ENCODE peak calls at places on chromosomes 5 and 9, in nine cellular contexts. One of them, this sample, is unnamed. For H3K36me3, the result is how much of the 10 kb centered on the place peaks cover.

GRCh38 chr5:116275282-116275681 is 190.5 kb downstream of the COMMD10 start:
- DNase-seq in left lung: no peak
- DNase-seq in HCT116: no peak
- DNase-seq in heart right ventricle: no peak
- DNase-seq in colonic mucosa: no peak
- DNase-seq in pancreas: no peak
- DNase-seq in cardiac muscle cell: no peak
- DNase-seq in suprapubic skin: no peak
- DNase-seq in GM23248: no peak
- DNase-seq in this sample: no peak

GRCh38 chr5:180970875-180971274 is 17.8 kb upstream of the BTNL3 start:
- DNase-seq in suprapubic skin: no peak
- DNase-seq in colonic mucosa: no peak
- DNase-seq in pancreas: no peak
- DNase-seq in left lung: no peak
- DNase-seq in cardiac muscle cell: no peak
- DNase-seq in GM23248: no peak
- DNase-seq in heart right ventricle: no peak
- DNase-seq in HCT116: no peak
- DNase-seq in this sample: no peak

GRCh38 chr5:68710514-68710913 is 383.3 kb upstream of the SLC30A5 start:
- DNase-seq in left lung: no peak
- DNase-seq in colonic mucosa: no peak
- DNase-seq in HCT116: no peak
- DNase-seq in suprapubic skin: no peak
- DNase-seq in GM23248: no peak
- DNase-seq in heart right ventricle: no peak
- DNase-seq in pancreas: no peak
- DNase-seq in cardiac muscle cell: no peak
- DNase-seq in this sample: no peak

GRCh38 chr9:110828148-110828730 is 159.6 kb downstream of the MUSK start:
- DNase-seq in heart right ventricle: peak
- DNase-seq in pancreas: no peak
- DNase-seq in suprapubic skin: no peak
- DNase-seq in colonic mucosa: peak
- DNase-seq in cardiac muscle cell: peak
- DNase-seq in HCT116: no peak
- DNase-seq in left lung: no peak
- DNase-seq in GM23248: peak
- DNase-seq in this sample: no peak

GRCh38 chr9:126299706-126300276 is 26.8 kb upstream of the MVB12B start:
- DNase-seq in left lung: no peak
- DNase-seq in colonic mucosa: peak
- DNase-seq in heart right ventricle: no peak
- DNase-seq in suprapubic skin: no peak
- DNase-seq in GM23248: peak
- DNase-seq in cardiac muscle cell: peak
- DNase-seq in pancreas: no peak
- DNase-seq in HCT116: no peak
- DNase-seq in this sample: no peak

GRCh38 chr9:70297141-70297540 is 38.4 kb downstream of the SMC5 start:
- DNase-seq in heart right ventricle: no peak
- DNase-seq in HCT116: no peak
- DNase-seq in left lung: no peak
- DNase-seq in cardiac muscle cell: no peak
- DNase-seq in pancreas: no peak
- DNase-seq in GM23248: peak
- DNase-seq in colonic mucosa: no peak
- DNase-seq in suprapubic skin: no peak
- DNase-seq in this sample: no peak

GRCh38 chr5:141343242-141343952 is at the start of gene PCDHGA3:
- DNase-seq in left lung: no peak
- DNase-seq in cardiac muscle cell: peak
- DNase-seq in colonic mucosa: no peak
- DNase-seq in suprapubic skin: no peak
- DNase-seq in pancreas: no peak
- DNase-seq in HCT116: no peak
- DNase-seq in GM23248: peak
- DNase-seq in heart right ventricle: peak
- DNase-seq in this sample: no peak

GRCh38 chr5:151825445-151825844 is 53.7 kb downstream of the G3BP1 start:
- DNase-seq in cardiac muscle cell: peak
- DNase-seq in left lung: peak
- DNase-seq in suprapubic skin: no peak
- DNase-seq in HCT116: peak
- DNase-seq in GM23248: peak
- DNase-seq in pancreas: no peak
- DNase-seq in colonic mucosa: peak
- DNase-seq in heart right ventricle: peak
- DNase-seq in this sample: no peak

GRCh38 chr9:111945216-111945615 is 48.6 kb downstream of the UGCG start:
- DNase-seq in suprapubic skin: no peak
- DNase-seq in cardiac muscle cell: peak
- DNase-seq in HCT116: no peak
- DNase-seq in left lung: no peak
- DNase-seq in colonic mucosa: no peak
- DNase-seq in GM23248: peak
- DNase-seq in pancreas: no peak
- DNase-seq in heart right ventricle: no peak
- DNase-seq in this sample: no peak

GRCh38 chr5:168177831-168178450 is 113.5 kb upstream of the WWC1 start:
- DNase-seq in HCT116: no peak
- DNase-seq in pancreas: no peak
- DNase-seq in suprapubic skin: no peak
- DNase-seq in heart right ventricle: peak
- DNase-seq in GM23248: no peak
- DNase-seq in left lung: no peak
- DNase-seq in cardiac muscle cell: no peak
- DNase-seq in colonic mucosa: no peak
- DNase-seq in this sample: no peak

GRCh38 chr5:89998505-89998904 is 411.1 kb downstream of the CETN3 start:
- DNase-seq in GM23248: no peak
- DNase-seq in suprapubic skin: no peak
- DNase-seq in HCT116: no peak
- DNase-seq in left lung: no peak
- DNase-seq in cardiac muscle cell: no peak
- DNase-seq in colonic mucosa: no peak
- DNase-seq in pancreas: no peak
- DNase-seq in heart right ventricle: no peak
- DNase-seq in this sample: no peak

GRCh38 chr9:93958875-93959682 is 3.9 kb upstream of the BARX1 start:
- DNase-seq in left lung: no peak
- DNase-seq in HCT116: no peak
- DNase-seq in suprapubic skin: no peak
- DNase-seq in colonic mucosa: no peak
- DNase-seq in GM23248: peak
- DNase-seq in heart right ventricle: no peak
- DNase-seq in cardiac muscle cell: peak
- DNase-seq in pancreas: peak
- DNase-seq in this sample: no peak

GRCh38 chr5:139344177-139344576 is 2.5 kb downstream of the PAIP2 start:
- DNase-seq in heart right ventricle: no peak
- DNase-seq in colonic mucosa: no peak
- DNase-seq in left lung: no peak
- DNase-seq in GM23248: no peak
- DNase-seq in pancreas: no peak
- DNase-seq in suprapubic skin: no peak
- DNase-seq in HCT116: no peak
- DNase-seq in cardiac muscle cell: no peak
- DNase-seq in this sample: no peak

GRCh38 chr5:180689071-180689694 is 39.8 kb upstream of the FLT4 start:
- DNase-seq in GM23248: no peak
- DNase-seq in pancreas: no peak
- DNase-seq in heart right ventricle: no peak
- DNase-seq in cardiac muscle cell: no peak
- DNase-seq in HCT116: no peak
- DNase-seq in suprapubic skin: no peak
- DNase-seq in left lung: no peak
- DNase-seq in colonic mucosa: no peak
- DNase-seq in this sample: no peak

GRCh38 chr5:75054110-75054930 is 2.0 kb upstream of the GCNT4 start:
- DNase-seq in cardiac muscle cell: peak
- DNase-seq in colonic mucosa: peak
- DNase-seq in heart right ventricle: no peak
- DNase-seq in pancreas: peak
- DNase-seq in GM23248: peak
- DNase-seq in left lung: peak
- DNase-seq in suprapubic skin: no peak
- DNase-seq in HCT116: no peak
- DNase-seq in this sample: peak

GRCh38 chr5:74017786-74018211 is 391.8 kb downstream of the ARHGEF28 start:
- DNase-seq in GM23248: peak
- DNase-seq in left lung: no peak
- DNase-seq in suprapubic skin: no peak
- DNase-seq in cardiac muscle cell: peak
- DNase-seq in heart right ventricle: no peak
- DNase-seq in colonic mucosa: no peak
- DNase-seq in HCT116: peak
- DNase-seq in pancreas: no peak
- DNase-seq in this sample: no peak

GRCh38 chr5:131252824-131253171 is 11.1 kb upstream of the CDC42SE2 start:
- DNase-seq in suprapubic skin: no peak
- DNase-seq in colonic mucosa: peak
- DNase-seq in left lung: peak
- DNase-seq in GM23248: no peak
- DNase-seq in heart right ventricle: peak
- DNase-seq in pancreas: no peak
- DNase-seq in HCT116: no peak
- DNase-seq in cardiac muscle cell: peak
- DNase-seq in this sample: no peak

GRCh38 chr5:79999722-80000121 is 8.7 kb upstream of the MTX3 start:
- DNase-seq in cardiac muscle cell: no peak
- DNase-seq in HCT116: no peak
- DNase-seq in GM23248: no peak
- DNase-seq in heart right ventricle: no peak
- DNase-seq in left lung: no peak
- DNase-seq in pancreas: no peak
- DNase-seq in colonic mucosa: no peak
- DNase-seq in suprapubic skin: no peak
- DNase-seq in this sample: no peak

GRCh38 chr5:151028717-151029116 is 8.3 kb downstream of the GPX3 start:
- DNase-seq in colonic mucosa: no peak
- DNase-seq in heart right ventricle: no peak
- DNase-seq in cardiac muscle cell: no peak
- DNase-seq in left lung: no peak
- DNase-seq in suprapubic skin: no peak
- DNase-seq in pancreas: no peak
- DNase-seq in HCT116: no peak
- DNase-seq in GM23248: no peak
- DNase-seq in this sample: peak

GRCh38 chr5:171386861-171387254 is 791 bp upstream of the NPM1 start:
- DNase-seq in colonic mucosa: no peak
- DNase-seq in GM23248: no peak
- DNase-seq in pancreas: no peak
- DNase-seq in suprapubic skin: no peak
- DNase-seq in cardiac muscle cell: no peak
- DNase-seq in left lung: no peak
- DNase-seq in HCT116: no peak
- DNase-seq in heart right ventricle: no peak
- DNase-seq in this sample: peak

GRCh38 chr9:90830977-90831376 is 29.4 kb downstream of the SYK start:
- DNase-seq in pancreas: no peak
- DNase-seq in suprapubic skin: no peak
- DNase-seq in GM23248: no peak
- DNase-seq in colonic mucosa: no peak
- DNase-seq in heart right ventricle: no peak
- DNase-seq in left lung: no peak
- DNase-seq in cardiac muscle cell: no peak
- DNase-seq in HCT116: no peak
- DNase-seq in this sample: no peak
- H3K4me3 ChIP-seq in pancreas: no peak
- H3K4me3 ChIP-seq in suprapubic skin: no peak
- H3K4me3 ChIP-seq in GM23248: no peak
- H3K4me3 ChIP-seq in colonic mucosa: no peak
- H3K4me3 ChIP-seq in heart right ventricle: no peak
- H3K4me3 ChIP-seq in left lung: no peak
- H3K4me3 ChIP-seq in cardiac muscle cell: no peak
- H3K4me3 ChIP-seq in HCT116: no peak
- H3K4me3 ChIP-seq in this sample: no peak

DNA sequence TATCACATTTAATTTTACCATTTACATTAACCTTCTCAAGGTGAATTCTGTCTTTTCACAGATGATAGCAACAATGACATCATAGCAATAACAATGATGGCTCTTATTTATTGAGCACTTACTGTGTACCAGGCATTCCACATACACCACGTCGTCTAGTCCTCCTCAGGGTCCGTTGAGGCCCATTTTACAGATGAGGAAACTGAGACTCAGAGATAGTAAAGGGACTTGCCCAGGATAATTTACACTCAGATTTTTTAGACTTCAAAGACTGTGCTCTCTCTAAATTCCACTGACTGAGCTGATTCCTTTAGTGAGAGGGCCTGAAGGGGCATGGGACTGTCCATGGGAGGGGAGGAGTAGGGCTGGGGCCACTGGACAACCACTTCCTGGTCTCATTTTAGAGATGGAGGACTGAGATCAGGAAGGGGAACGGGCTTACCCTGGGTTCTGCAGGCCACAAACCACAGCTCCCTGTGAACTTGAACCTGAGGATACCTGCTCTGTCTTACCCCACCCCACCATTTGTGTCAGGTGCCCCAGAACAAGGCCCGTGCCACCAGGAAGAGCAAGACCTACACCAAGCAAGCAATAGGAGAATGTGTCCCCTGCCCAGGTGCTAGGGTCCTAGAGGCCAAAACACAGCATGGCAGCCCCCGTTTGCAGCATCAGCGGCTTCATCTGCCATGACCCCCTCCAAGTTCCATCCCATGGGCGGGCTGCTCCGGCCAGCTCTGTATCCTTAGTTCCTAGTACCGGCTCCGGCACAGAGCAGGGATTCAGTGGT is 96.5 kb downstream of the RGS3 start:
- DNase-seq in heart right ventricle: no peak
- DNase-seq in cardiac muscle cell: no peak
- DNase-seq in colonic mucosa: no peak
- DNase-seq in pancreas: peak
- DNase-seq in GM23248: no peak
- DNase-seq in suprapubic skin: peak
- DNase-seq in left lung: peak
- DNase-seq in HCT116: no peak
- DNase-seq in this sample: peak
- H3K27ac ChIP-seq in heart right ventricle: peak
- H3K27ac ChIP-seq in cardiac muscle cell: no peak
- H3K27ac ChIP-seq in colonic mucosa: no peak
- H3K27ac ChIP-seq in pancreas: peak
- H3K27ac ChIP-seq in GM23248: no peak
- H3K27ac ChIP-seq in suprapubic skin: no peak
- H3K27ac ChIP-seq in left lung: no peak
- H3K27ac ChIP-seq in HCT116: no peak
- H3K27ac ChIP-seq in this sample: no peak

GRCh38 chr5:112895682-112896081 is 26.3 kb downstream of the REEP5 start:
- DNase-seq in pancreas: no peak
- DNase-seq in HCT116: no peak
- DNase-seq in heart right ventricle: peak
- DNase-seq in colonic mucosa: no peak
- DNase-seq in cardiac muscle cell: no peak
- DNase-seq in left lung: no peak
- DNase-seq in suprapubic skin: no peak
- DNase-seq in GM23248: no peak
- DNase-seq in this sample: no peak
- H3K36me3 ChIP-seq in pancreas: under half
- H3K36me3 ChIP-seq in HCT116: under half
- H3K36me3 ChIP-seq in heart right ventricle: half or more
- H3K36me3 ChIP-seq in colonic mucosa: under half
- H3K36me3 ChIP-seq in cardiac muscle cell: under half
- H3K36me3 ChIP-seq in left lung: under half
- H3K36me3 ChIP-seq in suprapubic skin: half or more
- H3K36me3 ChIP-seq in GM23248: under half
- H3K36me3 ChIP-seq in this sample: under half

GRCh38 chr5:92180406-92180805 is 797.3 kb upstream of the ARRDC3 start:
- DNase-seq in colonic mucosa: no peak
- DNase-seq in heart right ventricle: no peak
- DNase-seq in HCT116: no peak
- DNase-seq in GM23248: no peak
- DNase-seq in pancreas: no peak
- DNase-seq in left lung: no peak
- DNase-seq in cardiac muscle cell: no peak
- DNase-seq in suprapubic skin: no peak
- DNase-seq in this sample: no peak
- H3K4me3 ChIP-seq in colonic mucosa: no peak
- H3K4me3 ChIP-seq in heart right ventricle: no peak
- H3K4me3 ChIP-seq in HCT116: no peak
- H3K4me3 ChIP-seq in GM23248: no peak
- H3K4me3 ChIP-seq in pancreas: no peak
- H3K4me3 ChIP-seq in left lung: no peak
- H3K4me3 ChIP-seq in cardiac muscle cell: no peak
- H3K4me3 ChIP-seq in suprapubic skin: no peak
- H3K4me3 ChIP-seq in this sample: no peak

This sample was measured in aorta.